ENCODE peak calls at places on chromosomes 6 and 20, in six cellular contexts. One of them, this sample, is unnamed.
A peak's percentile ranks its signal among the peaks of the same experiment; 100 is the strongest.

GRCh38 chr6:163062790-163063189 is 335.0 kb downstream of the PACRG start:
- DNase-seq in heart right ventricle: no peak
- DNase-seq in skeletal muscle cell: no peak
- DNase-seq in GM06990: no peak
- DNase-seq in CD8-positive, alpha-beta memory T cell: no peak
- DNase-seq in coronary artery: no peak
- DNase-seq in this sample: no peak

GRCh38 chr20:25987073-25987927 is 290.6 kb upstream of the ZNF337 start:
- DNase-seq in heart right ventricle: peak; percentile 51
- DNase-seq in skeletal muscle cell: no peak
- DNase-seq in GM06990: peak; percentile 82
- DNase-seq in CD8-positive, alpha-beta memory T cell: peak; percentile 63
- DNase-seq in coronary artery: no peak
- DNase-seq in this sample: no peak

GRCh38 chr6:32132110-32132509 is 2.0 kb upstream of the FKBPL start:
- DNase-seq in heart right ventricle: no peak
- DNase-seq in skeletal muscle cell: no peak
- DNase-seq in GM06990: no peak
- DNase-seq in CD8-positive, alpha-beta memory T cell: no peak
- DNase-seq in coronary artery: no peak
- DNase-seq in this sample: no peak

GRCh38 chr20:21607971-21608735 is 94.3 kb upstream of the NKX2-2 start:
- DNase-seq in heart right ventricle: no peak
- DNase-seq in skeletal muscle cell: no peak
- DNase-seq in GM06990: no peak
- DNase-seq in CD8-positive, alpha-beta memory T cell: no peak
- DNase-seq in coronary artery: no peak
- DNase-seq in this sample: no peak

GRCh38 chr6:26122402-26122792 is 35.2 kb downstream of the HFE start:
- DNase-seq in heart right ventricle: no peak
- DNase-seq in skeletal muscle cell: no peak
- DNase-seq in GM06990: no peak
- DNase-seq in CD8-positive, alpha-beta memory T cell: no peak
- DNase-seq in coronary artery: no peak
- DNase-seq in this sample: no peak

GRCh38 chr6:42419490-42420280 is 32.0 kb downstream of the TRERF1 start:
- DNase-seq in heart right ventricle: no peak
- DNase-seq in skeletal muscle cell: no peak
- DNase-seq in GM06990: no peak
- DNase-seq in CD8-positive, alpha-beta memory T cell: no peak
- DNase-seq in coronary artery: no peak
- DNase-seq in this sample: no peak

GRCh38 chr6:48135352-48136084 is 24.5 kb upstream of the PTCHD4 start:
- DNase-seq in heart right ventricle: no peak
- DNase-seq in skeletal muscle cell: peak; percentile 76
- DNase-seq in GM06990: no peak
- DNase-seq in CD8-positive, alpha-beta memory T cell: no peak
- DNase-seq in coronary artery: no peak
- DNase-seq in this sample: no peak

GRCh38 chr20:63095718-63096654 is 89.2 kb upstream of the BHLHE23 start:
- DNase-seq in heart right ventricle: no peak
- DNase-seq in skeletal muscle cell: no peak
- DNase-seq in GM06990: no peak
- DNase-seq in CD8-positive, alpha-beta memory T cell: no peak
- DNase-seq in coronary artery: peak; percentile 50
- DNase-seq in this sample: no peak

GRCh38 chr6:23244300-23244699 is 674.9 kb downstream of the HDGFL1 start:
- DNase-seq in heart right ventricle: no peak
- DNase-seq in skeletal muscle cell: peak; percentile 89
- DNase-seq in GM06990: no peak
- DNase-seq in CD8-positive, alpha-beta memory T cell: no peak
- DNase-seq in coronary artery: no peak
- DNase-seq in this sample: no peak

GRCh38 chr6:31633447-31633846 is 12.9 kb downstream of the PRRC2A start:
- DNase-seq in heart right ventricle: no peak
- DNase-seq in skeletal muscle cell: no peak
- DNase-seq in GM06990: no peak
- DNase-seq in CD8-positive, alpha-beta memory T cell: no peak
- DNase-seq in coronary artery: no peak
- DNase-seq in this sample: no peak

GRCh38 chr6:148317739-148318138 is 24.9 kb upstream of the SASH1 start:
- DNase-seq in heart right ventricle: no peak
- DNase-seq in skeletal muscle cell: no peak
- DNase-seq in GM06990: no peak
- DNase-seq in CD8-positive, alpha-beta memory T cell: no peak
- DNase-seq in coronary artery: no peak
- DNase-seq in this sample: no peak

GRCh38 chr6:22788038-22788437 is 218.7 kb downstream of the HDGFL1 start:
- DNase-seq in heart right ventricle: no peak
- DNase-seq in skeletal muscle cell: no peak
- DNase-seq in GM06990: no peak
- DNase-seq in CD8-positive, alpha-beta memory T cell: no peak
- DNase-seq in coronary artery: no peak
- DNase-seq in this sample: no peak

DNA sequence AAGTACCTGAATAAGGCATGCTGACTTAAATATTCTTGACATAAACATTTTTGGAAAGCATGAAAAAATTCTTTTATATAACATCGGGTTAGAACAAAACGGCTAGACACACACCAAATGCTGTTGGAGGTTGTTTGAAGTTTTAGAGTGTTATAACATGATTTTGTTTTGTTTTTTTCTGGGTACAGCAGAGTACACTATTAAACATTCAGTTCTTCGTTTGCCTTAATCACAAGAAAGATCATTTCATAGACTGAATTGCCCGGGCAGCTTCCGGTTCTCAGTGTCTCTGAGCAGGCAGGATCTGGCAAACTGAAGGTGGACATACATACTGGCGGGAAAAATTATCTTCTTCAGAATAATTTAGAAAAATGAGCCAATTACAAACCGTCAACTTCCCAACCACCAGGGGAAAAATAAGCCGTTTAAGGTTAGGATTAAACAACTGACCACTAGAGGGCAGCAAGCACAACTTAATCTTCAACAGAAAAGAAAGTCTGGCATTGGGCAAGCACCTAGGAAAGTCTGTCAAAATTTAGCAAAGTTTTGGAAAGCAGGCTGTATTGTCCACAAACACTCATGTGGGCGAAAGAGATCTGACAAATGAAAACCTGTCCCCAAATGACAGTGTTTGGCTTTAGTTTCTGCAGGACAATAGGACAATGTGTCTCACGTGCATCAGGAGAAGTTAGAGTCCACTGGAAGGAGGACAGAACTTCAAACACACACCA is 15.0 kb downstream of the ZNF217 start:
- DNase-seq in heart right ventricle: peak; percentile 85
- DNase-seq in skeletal muscle cell: peak; percentile 51
- DNase-seq in GM06990: no peak
- DNase-seq in CD8-positive, alpha-beta memory T cell: peak; percentile 77
- DNase-seq in coronary artery: no peak
- DNase-seq in this sample: peak; percentile 77
- H3K4me3 ChIP-seq in heart right ventricle: no peak overlapping the region
- H3K4me3 ChIP-seq in skeletal muscle cell: no peak overlapping the region
- H3K4me3 ChIP-seq in GM06990: peak overlapping the region; percentile 60
- H3K4me3 ChIP-seq in CD8-positive, alpha-beta memory T cell: peak overlapping the region; percentile 61
- H3K4me3 ChIP-seq in coronary artery: peak overlapping the region; percentile 45
- H3K4me3 ChIP-seq in this sample: peak overlapping the region; percentile 8

DNA sequence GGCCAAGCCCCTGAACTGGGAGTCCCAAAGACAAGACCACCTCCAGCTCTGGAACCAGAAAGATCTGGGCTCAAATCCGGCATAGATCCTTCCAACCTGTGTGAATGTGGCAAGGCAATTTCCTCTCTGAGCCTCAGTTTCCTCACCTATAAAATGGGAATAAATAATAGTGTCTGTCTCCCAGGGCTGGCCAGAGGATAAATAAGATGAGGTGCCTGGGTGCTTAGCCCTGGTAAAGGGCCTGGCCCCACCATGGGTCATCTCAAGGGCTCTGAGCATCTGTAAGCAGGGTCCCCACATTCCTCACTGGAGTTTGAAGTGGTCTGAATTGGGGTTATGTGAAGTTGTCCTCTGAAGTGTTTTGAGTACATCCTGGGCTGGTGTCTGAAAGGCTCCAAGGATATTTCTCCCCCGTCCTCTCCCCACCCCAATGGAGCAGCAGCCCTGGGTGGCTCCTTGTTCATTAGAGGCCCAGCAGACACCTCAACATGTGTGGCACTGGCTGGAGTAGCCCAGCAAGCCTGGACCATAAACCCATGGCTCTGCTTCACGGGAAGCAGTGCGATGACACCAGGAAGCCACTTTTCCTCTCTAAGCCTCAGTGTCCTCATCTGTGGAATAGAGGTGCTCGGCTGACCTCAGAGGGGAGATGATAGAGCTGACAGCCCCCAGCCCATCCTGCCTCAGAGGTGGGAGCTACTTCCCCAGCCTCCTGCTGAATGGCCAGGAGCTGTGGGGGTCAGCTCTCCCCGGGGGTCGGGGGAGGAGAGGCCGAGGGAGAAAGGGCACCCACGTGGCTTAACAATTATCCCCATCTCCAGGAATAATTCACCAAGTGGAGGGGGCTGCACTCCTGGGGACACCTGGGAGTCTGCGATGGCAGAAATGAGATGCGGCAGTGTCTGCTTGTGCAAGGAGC is 48.0 kb downstream of the HNF4A start:
- DNase-seq in heart right ventricle: no peak
- DNase-seq in skeletal muscle cell: no peak
- DNase-seq in GM06990: no peak
- DNase-seq in CD8-positive, alpha-beta memory T cell: no peak
- DNase-seq in coronary artery: no peak
- DNase-seq in this sample: no peak
- H3K4me3 ChIP-seq in heart right ventricle: no peak overlapping the region
- H3K4me3 ChIP-seq in skeletal muscle cell: no peak overlapping the region
- H3K4me3 ChIP-seq in GM06990: no peak overlapping the region
- H3K4me3 ChIP-seq in CD8-positive, alpha-beta memory T cell: no peak overlapping the region
- H3K4me3 ChIP-seq in coronary artery: no peak overlapping the region
- H3K4me3 ChIP-seq in this sample: no peak overlapping the region

GRCh38 chr6:74073896-74074295 is 377.9 kb downstream of the CD109 start:
- DNase-seq in heart right ventricle: no peak
- DNase-seq in skeletal muscle cell: peak; percentile 60
- DNase-seq in GM06990: no peak
- DNase-seq in CD8-positive, alpha-beta memory T cell: no peak
- DNase-seq in coronary artery: no peak
- DNase-seq in this sample: no peak

GRCh38 chr6:74066168-74066871 is 370.3 kb downstream of the CD109 start:
- DNase-seq in heart right ventricle: no peak
- DNase-seq in skeletal muscle cell: peak; percentile 79
- DNase-seq in GM06990: no peak
- DNase-seq in CD8-positive, alpha-beta memory T cell: no peak
- DNase-seq in coronary artery: no peak
- DNase-seq in this sample: no peak

GRCh38 chr6:74068945-74069570 is 373.1 kb downstream of the CD109 start:
- DNase-seq in heart right ventricle: no peak
- DNase-seq in skeletal muscle cell: peak; percentile 80
- DNase-seq in GM06990: no peak
- DNase-seq in CD8-positive, alpha-beta memory T cell: no peak
- DNase-seq in coronary artery: no peak
- DNase-seq in this sample: no peak

GRCh38 chr6:74073429-74073828 is 377.4 kb downstream of the CD109 start:
- DNase-seq in heart right ventricle: no peak
- DNase-seq in skeletal muscle cell: peak; percentile 65
- DNase-seq in GM06990: no peak
- DNase-seq in CD8-positive, alpha-beta memory T cell: no peak
- DNase-seq in coronary artery: no peak
- DNase-seq in this sample: no peak

GRCh38 chr6:74070091-74070490 is 374.1 kb downstream of the CD109 start:
- DNase-seq in heart right ventricle: no peak
- DNase-seq in skeletal muscle cell: no peak
- DNase-seq in GM06990: no peak
- DNase-seq in CD8-positive, alpha-beta memory T cell: no peak
- DNase-seq in coronary artery: no peak
- DNase-seq in this sample: no peak
- H3K4me3 ChIP-seq in heart right ventricle: no peak overlapping the region
- H3K4me3 ChIP-seq in skeletal muscle cell: no peak overlapping the region
- H3K4me3 ChIP-seq in GM06990: no peak overlapping the region
- H3K4me3 ChIP-seq in CD8-positive, alpha-beta memory T cell: no peak overlapping the region
- H3K4me3 ChIP-seq in coronary artery: no peak overlapping the region
- H3K4me3 ChIP-seq in this sample: no peak overlapping the region

GRCh38 chr6:140071601-140072062 is 697.2 kb upstream of the CITED2 start:
- DNase-seq in heart right ventricle: no peak
- DNase-seq in skeletal muscle cell: peak; percentile 84
- DNase-seq in GM06990: no peak
- DNase-seq in CD8-positive, alpha-beta memory T cell: no peak
- DNase-seq in coronary artery: no peak
- DNase-seq in this sample: no peak

GRCh38 chr6:140076078-140076477 is 701.6 kb upstream of the CITED2 start:
- DNase-seq in heart right ventricle: no peak
- DNase-seq in skeletal muscle cell: no peak
- DNase-seq in GM06990: no peak
- DNase-seq in CD8-positive, alpha-beta memory T cell: no peak
- DNase-seq in coronary artery: no peak
- DNase-seq in this sample: no peak

GRCh38 chr6:140069576-140069975 is 695.1 kb upstream of the CITED2 start:
- DNase-seq in heart right ventricle: no peak
- DNase-seq in skeletal muscle cell: no peak
- DNase-seq in GM06990: no peak
- DNase-seq in CD8-positive, alpha-beta memory T cell: no peak
- DNase-seq in coronary artery: no peak
- DNase-seq in this sample: no peak

GRCh38 chr6:140073456-140073855 is 699.0 kb upstream of the CITED2 start:
- DNase-seq in heart right ventricle: no peak
- DNase-seq in skeletal muscle cell: peak; percentile 91
- DNase-seq in GM06990: no peak
- DNase-seq in CD8-positive, alpha-beta memory T cell: no peak
- DNase-seq in coronary artery: no peak
- DNase-seq in this sample: no peak

DNA sequence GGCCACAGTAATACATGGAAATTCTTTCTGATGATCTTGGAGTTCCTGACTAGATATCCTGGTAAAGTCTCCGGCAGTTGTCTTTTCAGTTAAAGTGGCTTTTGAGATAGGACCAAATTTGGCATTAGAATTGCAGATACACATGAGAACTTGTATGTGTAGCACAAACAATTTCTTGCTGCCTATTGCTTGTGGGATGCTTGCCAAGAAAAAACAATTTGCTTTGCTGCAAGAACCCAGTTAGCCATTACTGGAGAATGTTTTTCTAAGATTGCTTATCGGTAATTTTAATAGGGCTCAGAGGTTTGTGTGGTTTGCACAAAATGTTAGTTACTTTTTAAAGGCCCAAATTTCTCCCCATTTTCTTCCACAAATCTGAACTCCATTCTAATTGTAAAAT is 696.7 kb upstream of the CITED2 start:
- DNase-seq in heart right ventricle: no peak
- DNase-seq in skeletal muscle cell: no peak
- DNase-seq in GM06990: no peak
- DNase-seq in CD8-positive, alpha-beta memory T cell: no peak
- DNase-seq in coronary artery: no peak
- DNase-seq in this sample: no peak
- H3K4me3 ChIP-seq in heart right ventricle: no peak overlapping the region
- H3K4me3 ChIP-seq in skeletal muscle cell: no peak overlapping the region
- H3K4me3 ChIP-seq in GM06990: no peak overlapping the region
- H3K4me3 ChIP-seq in CD8-positive, alpha-beta memory T cell: no peak overlapping the region
- H3K4me3 ChIP-seq in coronary artery: no peak overlapping the region
- H3K4me3 ChIP-seq in this sample: no peak overlapping the region

GRCh38 chr6:75118925-75119515 is 86.8 kb downstream of the COL12A1 start:
- DNase-seq in heart right ventricle: no peak
- DNase-seq in skeletal muscle cell: no peak
- DNase-seq in GM06990: no peak
- DNase-seq in CD8-positive, alpha-beta memory T cell: no peak
- DNase-seq in coronary artery: no peak
- DNase-seq in this sample: no peak
- H3K4me3 ChIP-seq in heart right ventricle: no peak overlapping the region
- H3K4me3 ChIP-seq in skeletal muscle cell: no peak overlapping the region
- H3K4me3 ChIP-seq in GM06990: no peak overlapping the region
- H3K4me3 ChIP-seq in CD8-positive, alpha-beta memory T cell: no peak overlapping the region
- H3K4me3 ChIP-seq in coronary artery: no peak overlapping the region
- H3K4me3 ChIP-seq in this sample: no peak overlapping the region